ENCODE peak calls at places on chromosomes 7 and 10, in eight cellular contexts. One of them, this sample, is unnamed.

GRCh38 chr10:97270523-97271154 is 21.8 kb downstream of the ARHGAP19 start:
- DNase-seq in stimulated activated CD4-positive, alpha-beta T cell treated with anti-CD3 and anti-CD28 coated beads, Interleukin-4, amount 100 ng/mL, for 48 hours: no peak
- DNase-seq in amniotic stem cell: no peak
- DNase-seq in lung: no peak
- DNase-seq in glutamatergic neuron: no peak
- DNase-seq in KG1: no peak
- DNase-seq in neural crest cell: no peak
- DNase-seq in T-helper 1 cell: no peak
- DNase-seq in this sample: no peak

GRCh38 chr10:125201108-125201524 is 40.8 kb upstream of the CTBP2 start:
- DNase-seq in stimulated activated CD4-positive, alpha-beta T cell treated with anti-CD3 and anti-CD28 coated beads, Interleukin-4, amount 100 ng/mL, for 48 hours: no peak
- DNase-seq in amniotic stem cell: no peak
- DNase-seq in lung: no peak
- DNase-seq in glutamatergic neuron: no peak
- DNase-seq in KG1: no peak
- DNase-seq in neural crest cell: no peak
- DNase-seq in T-helper 1 cell: no peak
- DNase-seq in this sample: peak; percentile 26

GRCh38 chr10:79374312-79375191 is 27.3 kb downstream of the PPIF start:
- DNase-seq in stimulated activated CD4-positive, alpha-beta T cell treated with anti-CD3 and anti-CD28 coated beads, Interleukin-4, amount 100 ng/mL, for 48 hours: peak; percentile 70
- DNase-seq in amniotic stem cell: peak; percentile 52
- DNase-seq in lung: peak; percentile 84
- DNase-seq in glutamatergic neuron: peak; percentile 89
- DNase-seq in KG1: peak; percentile 35
- DNase-seq in neural crest cell: peak; percentile 88
- DNase-seq in T-helper 1 cell: peak; percentile 44
- DNase-seq in this sample: peak; percentile 40

GRCh38 chr10:101284171-101285092 is 55.2 kb upstream of the LBX1 start:
- DNase-seq in stimulated activated CD4-positive, alpha-beta T cell treated with anti-CD3 and anti-CD28 coated beads, Interleukin-4, amount 100 ng/mL, for 48 hours: no peak
- DNase-seq in amniotic stem cell: no peak
- DNase-seq in lung: no peak
- DNase-seq in glutamatergic neuron: peak; percentile 47
- DNase-seq in KG1: no peak
- DNase-seq in neural crest cell: no peak
- DNase-seq in T-helper 1 cell: no peak
- DNase-seq in this sample: no peak

GRCh38 chr10:69088801-69089501 is 1.0 kb downstream of the SRGN start:
- DNase-seq in stimulated activated CD4-positive, alpha-beta T cell treated with anti-CD3 and anti-CD28 coated beads, Interleukin-4, amount 100 ng/mL, for 48 hours: no peak
- DNase-seq in amniotic stem cell: peak; percentile 87
- DNase-seq in lung: no peak
- DNase-seq in glutamatergic neuron: no peak
- DNase-seq in KG1: peak; percentile 60
- DNase-seq in neural crest cell: no peak
- DNase-seq in T-helper 1 cell: no peak
- DNase-seq in this sample: no peak

GRCh38 chr7:78437118-78437517 is 638.5 kb downstream of the PHTF2 start:
- DNase-seq in stimulated activated CD4-positive, alpha-beta T cell treated with anti-CD3 and anti-CD28 coated beads, Interleukin-4, amount 100 ng/mL, for 48 hours: no peak
- DNase-seq in amniotic stem cell: peak; percentile 15
- DNase-seq in lung: no peak
- DNase-seq in glutamatergic neuron: no peak
- DNase-seq in KG1: no peak
- DNase-seq in neural crest cell: no peak
- DNase-seq in T-helper 1 cell: no peak
- DNase-seq in this sample: no peak

GRCh38 chr7:36190447-36191291 is 37.6 kb downstream of the EEPD1 start:
- DNase-seq in stimulated activated CD4-positive, alpha-beta T cell treated with anti-CD3 and anti-CD28 coated beads, Interleukin-4, amount 100 ng/mL, for 48 hours: no peak
- DNase-seq in amniotic stem cell: no peak
- DNase-seq in lung: peak; percentile 38
- DNase-seq in glutamatergic neuron: no peak
- DNase-seq in KG1: no peak
- DNase-seq in neural crest cell: no peak
- DNase-seq in T-helper 1 cell: no peak
- DNase-seq in this sample: no peak

GRCh38 chr7:128362670-128363069 is 1.2 kb upstream of the PRRT4 start:
- DNase-seq in stimulated activated CD4-positive, alpha-beta T cell treated with anti-CD3 and anti-CD28 coated beads, Interleukin-4, amount 100 ng/mL, for 48 hours: no peak
- DNase-seq in amniotic stem cell: no peak
- DNase-seq in lung: no peak
- DNase-seq in glutamatergic neuron: no peak
- DNase-seq in KG1: no peak
- DNase-seq in neural crest cell: no peak
- DNase-seq in T-helper 1 cell: no peak
- DNase-seq in this sample: no peak

GRCh38 chr7:92135100-92135429 is 788 bp upstream of the CYP51A1 start:
- DNase-seq in stimulated activated CD4-positive, alpha-beta T cell treated with anti-CD3 and anti-CD28 coated beads, Interleukin-4, amount 100 ng/mL, for 48 hours: no peak
- DNase-seq in amniotic stem cell: no peak
- DNase-seq in lung: peak; percentile 31
- DNase-seq in glutamatergic neuron: peak; percentile 33
- DNase-seq in KG1: peak; percentile 74
- DNase-seq in neural crest cell: no peak
- DNase-seq in T-helper 1 cell: no peak
- DNase-seq in this sample: no peak

GRCh38 chr7:27424231-27424630 is 181.6 kb downstream of the EVX1 start:
- DNase-seq in stimulated activated CD4-positive, alpha-beta T cell treated with anti-CD3 and anti-CD28 coated beads, Interleukin-4, amount 100 ng/mL, for 48 hours: no peak
- DNase-seq in amniotic stem cell: no peak
- DNase-seq in lung: no peak
- DNase-seq in glutamatergic neuron: no peak
- DNase-seq in KG1: no peak
- DNase-seq in neural crest cell: no peak
- DNase-seq in T-helper 1 cell: no peak
- DNase-seq in this sample: no peak

GRCh38 chr10:110081914-110082313 is 74.1 kb downstream of the ADD3 start:
- DNase-seq in stimulated activated CD4-positive, alpha-beta T cell treated with anti-CD3 and anti-CD28 coated beads, Interleukin-4, amount 100 ng/mL, for 48 hours: no peak
- DNase-seq in amniotic stem cell: no peak
- DNase-seq in lung: no peak
- DNase-seq in glutamatergic neuron: no peak
- DNase-seq in KG1: peak; percentile 52
- DNase-seq in neural crest cell: no peak
- DNase-seq in T-helper 1 cell: no peak
- DNase-seq in this sample: no peak

GRCh38 chr7:73971701-73972341 is 56.2 kb upstream of the ELN start:
- DNase-seq in stimulated activated CD4-positive, alpha-beta T cell treated with anti-CD3 and anti-CD28 coated beads, Interleukin-4, amount 100 ng/mL, for 48 hours: no peak
- DNase-seq in amniotic stem cell: no peak
- DNase-seq in lung: peak; percentile 24
- DNase-seq in glutamatergic neuron: no peak
- DNase-seq in KG1: no peak
- DNase-seq in neural crest cell: no peak
- DNase-seq in T-helper 1 cell: no peak
- DNase-seq in this sample: peak; percentile 47

GRCh38 chr10:72257051-72257892 is 16.5 kb upstream of the DDIT4 start:
- DNase-seq in stimulated activated CD4-positive, alpha-beta T cell treated with anti-CD3 and anti-CD28 coated beads, Interleukin-4, amount 100 ng/mL, for 48 hours: no peak
- DNase-seq in amniotic stem cell: no peak
- DNase-seq in lung: no peak
- DNase-seq in glutamatergic neuron: no peak
- DNase-seq in KG1: peak; percentile 30
- DNase-seq in neural crest cell: no peak
- DNase-seq in T-helper 1 cell: no peak
- DNase-seq in this sample: no peak

GRCh38 chr7:79434867-79435266 is 18.6 kb downstream of the MAGI2 start:
- DNase-seq in stimulated activated CD4-positive, alpha-beta T cell treated with anti-CD3 and anti-CD28 coated beads, Interleukin-4, amount 100 ng/mL, for 48 hours: no peak
- DNase-seq in amniotic stem cell: no peak
- DNase-seq in lung: no peak
- DNase-seq in glutamatergic neuron: no peak
- DNase-seq in KG1: no peak
- DNase-seq in neural crest cell: no peak
- DNase-seq in T-helper 1 cell: no peak
- DNase-seq in this sample: no peak

GRCh38 chr7:135976312-135977019 is 693 bp downstream of the MTPN start:
- DNase-seq in stimulated activated CD4-positive, alpha-beta T cell treated with anti-CD3 and anti-CD28 coated beads, Interleukin-4, amount 100 ng/mL, for 48 hours: peak; percentile 26
- DNase-seq in amniotic stem cell: no peak
- DNase-seq in lung: no peak
- DNase-seq in glutamatergic neuron: no peak
- DNase-seq in KG1: no peak
- DNase-seq in neural crest cell: no peak
- DNase-seq in T-helper 1 cell: peak; percentile 9
- DNase-seq in this sample: peak; percentile 3

This sample was measured in HCT116.